ENCODE peak calls at places on chromosomes 6 and 20, in eight cellular contexts. One of them, this sample, is unnamed.

GRCh38 chr20:58155148-58155925 is 73.1 kb downstream of the ANKRD60 start:
- DNase-seq in CD8-positive, alpha-beta T cell: no peak
- DNase-seq in mesothelial cell of epicardium: no peak
- DNase-seq in epithelial cell of esophagus: no peak
- DNase-seq in epithelial cell of prostate: no peak
- DNase-seq in Peyer's patch: peak
- DNase-seq in nucleus accumbens: no peak
- DNase-seq in AG20443: no peak
- DNase-seq in this sample: no peak

GRCh38 chr6:11236351-11236750 is 3.9 kb upstream of the NEDD9 start:
- DNase-seq in CD8-positive, alpha-beta T cell: no peak
- DNase-seq in mesothelial cell of epicardium: no peak
- DNase-seq in epithelial cell of esophagus: peak
- DNase-seq in epithelial cell of prostate: no peak
- DNase-seq in Peyer's patch: no peak
- DNase-seq in nucleus accumbens: no peak
- DNase-seq in AG20443: no peak
- DNase-seq in this sample: peak

GRCh38 chr6:89369009-89369408 is 16.5 kb upstream of the UBE2J1 start:
- DNase-seq in CD8-positive, alpha-beta T cell: no peak
- DNase-seq in mesothelial cell of epicardium: no peak
- DNase-seq in epithelial cell of esophagus: peak
- DNase-seq in epithelial cell of prostate: peak
- DNase-seq in Peyer's patch: no peak
- DNase-seq in nucleus accumbens: no peak
- DNase-seq in AG20443: peak
- DNase-seq in this sample: no peak

GRCh38 chr20:16434087-16434664 is 139.1 kb downstream of the KIF16B start:
- DNase-seq in CD8-positive, alpha-beta T cell: peak
- DNase-seq in mesothelial cell of epicardium: peak
- DNase-seq in epithelial cell of esophagus: peak
- DNase-seq in epithelial cell of prostate: no peak
- DNase-seq in Peyer's patch: peak
- DNase-seq in nucleus accumbens: no peak
- DNase-seq in AG20443: peak
- DNase-seq in this sample: peak

GRCh38 chr20:49259284-49259683 is 18.6 kb downstream of the ZNFX1 start:
- DNase-seq in CD8-positive, alpha-beta T cell: no peak
- DNase-seq in mesothelial cell of epicardium: no peak
- DNase-seq in epithelial cell of esophagus: no peak
- DNase-seq in epithelial cell of prostate: no peak
- DNase-seq in Peyer's patch: no peak
- DNase-seq in nucleus accumbens: no peak
- DNase-seq in AG20443: no peak
- DNase-seq in this sample: no peak

GRCh38 chr20:4951299-4951698 is 50.0 kb downstream of the SLC23A2 start:
- DNase-seq in CD8-positive, alpha-beta T cell: no peak
- DNase-seq in mesothelial cell of epicardium: no peak
- DNase-seq in epithelial cell of esophagus: peak
- DNase-seq in epithelial cell of prostate: peak
- DNase-seq in Peyer's patch: no peak
- DNase-seq in nucleus accumbens: peak
- DNase-seq in AG20443: peak
- DNase-seq in this sample: no peak

GRCh38 chr6:80502871-80503270 is 396.4 kb downstream of the BCKDHB start:
- DNase-seq in CD8-positive, alpha-beta T cell: no peak
- DNase-seq in mesothelial cell of epicardium: no peak
- DNase-seq in epithelial cell of esophagus: no peak
- DNase-seq in epithelial cell of prostate: no peak
- DNase-seq in Peyer's patch: no peak
- DNase-seq in nucleus accumbens: no peak
- DNase-seq in AG20443: no peak
- DNase-seq in this sample: no peak

GRCh38 chr20:25563362-25563761 is 22.0 kb downstream of the NINL start:
- DNase-seq in CD8-positive, alpha-beta T cell: no peak
- DNase-seq in mesothelial cell of epicardium: no peak
- DNase-seq in epithelial cell of esophagus: no peak
- DNase-seq in epithelial cell of prostate: no peak
- DNase-seq in Peyer's patch: no peak
- DNase-seq in nucleus accumbens: no peak
- DNase-seq in AG20443: no peak
- DNase-seq in this sample: no peak

GRCh38 chr6:17768388-17768787 is 61.7 kb upstream of the NUP153 start:
- DNase-seq in CD8-positive, alpha-beta T cell: no peak
- DNase-seq in mesothelial cell of epicardium: no peak
- DNase-seq in epithelial cell of esophagus: peak
- DNase-seq in epithelial cell of prostate: no peak
- DNase-seq in Peyer's patch: no peak
- DNase-seq in nucleus accumbens: no peak
- DNase-seq in AG20443: peak
- DNase-seq in this sample: no peak

GRCh38 chr6:138541793-138542481 is 42.6 kb upstream of the NHSL1 start:
- DNase-seq in CD8-positive, alpha-beta T cell: no peak
- DNase-seq in mesothelial cell of epicardium: no peak
- DNase-seq in epithelial cell of esophagus: no peak
- DNase-seq in epithelial cell of prostate: no peak
- DNase-seq in Peyer's patch: no peak
- DNase-seq in nucleus accumbens: no peak
- DNase-seq in AG20443: no peak
- DNase-seq in this sample: no peak